ENCODE peak calls at places on chromosomes 12 and 14, in nine cellular contexts. S is BJ, U is right atrium auricular region, W is NB4, P is GM12864, G is kidney, O is cardiac muscle cell, B is cardiac fibroblast, L is bronchial epithelial cell. N is an unnamed sample.

GRCh38 chr12:116282371-116283286 is 5.1 kb upstream of the MED13L start:
- DNase-seq in S (no peak), U (no peak), W (peak; percentile 81), P (no peak), G (no peak), O (no peak), B (no peak), L (no peak), N (no peak)

GRCh38 chr14:75294649-75295033 is 16.0 kb downstream of the FOS start:
- DNase-seq in S (no peak), U (no peak), W (no peak), P (no peak), G (no peak), O (peak; percentile 25), B (peak; percentile 9), L (no peak), N (no peak)

GRCh38 chr14:86625637-86626036 is 1095.7 kb downstream of the FLRT2 start:
- DNase-seq in S (no peak), U (no peak), W (no peak), P (no peak), G (no peak), O (no peak), B (no peak), L (no peak), N (no peak)

GRCh38 chr14:94051115-94051514 is 25.0 kb downstream of the OTUB2 start:
- DNase-seq in S (no peak), U (peak; percentile 59), W (no peak), P (no peak), G (no peak), O (peak; percentile 65), B (peak; percentile 56), L (peak; percentile 31), N (no peak)

GRCh38 chr12:87509233-87509820 is 519.9 kb downstream of the C12orf50 start:
- DNase-seq in S (no peak), U (no peak), W (peak; percentile 56), P (no peak), G (no peak), O (no peak), B (peak; percentile 63), L (peak; percentile 87), N (no peak)

GRCh38 chr14:102262894-102263462 is 42.0 kb downstream of the MOK start:
- DNase-seq in S (no peak), U (no peak), W (peak; percentile 70), P (no peak), G (no peak), O (no peak), B (peak; percentile 53), L (peak; percentile 79), N (no peak)

GRCh38 chr12:115407723-115408122 is 723.7 kb upstream of the TBX3 start:
- DNase-seq in S (no peak), U (no peak), W (no peak), P (no peak), G (no peak), O (no peak), B (no peak), L (peak; percentile 69), N (no peak)

GRCh38 chr12:71648537-71648936 is 15.1 kb downstream of the ZFC3H1 start:
- DNase-seq in S (no peak), U (no peak), W (no peak), P (no peak), G (no peak), O (no peak), B (no peak), L (peak; percentile 54), N (no peak)

GRCh38 chr12:2183556-2184541 is 131.1 kb downstream of the CACNA1C start:
- DNase-seq in S (peak; percentile 58), U (no peak), W (peak; percentile 30), P (no peak), G (no peak), O (no peak), B (peak; percentile 62), L (no peak), N (peak; percentile 47)

GRCh38 chr12:124673881-124674617 is 106.6 kb upstream of the NCOR2 start:
- DNase-seq in S (no peak), U (no peak), W (no peak), P (no peak), G (peak; percentile 77), O (no peak), B (no peak), L (peak; percentile 51), N (no peak)

GRCh38 chr12:93913845-93914244 is 234.5 kb upstream of the PLXNC1 start:
- DNase-seq in S (peak; percentile 70), U (no peak), W (no peak), P (no peak), G (no peak), O (no peak), B (peak; percentile 81), L (peak; percentile 15), N (peak; percentile 61)

GRCh38 chr12:130805635-130806034 is 33.4 kb downstream of the STX2 start:
- DNase-seq in S (no peak), U (no peak), W (no peak), P (no peak), G (no peak), O (no peak), B (no peak), L (no peak), N (no peak)

GRCh38 chr12:69479675-69480074 is 9.5 kb downstream of the FRS2 start:
- DNase-seq in S (no peak), U (no peak), W (no peak), P (no peak), G (no peak), O (no peak), B (no peak), L (no peak), N (no peak)

GRCh38 chr14:60095781-60096450 is 4.2 kb downstream of the PCNX4 start:
- DNase-seq in S (no peak), U (no peak), W (no peak), P (no peak), G (no peak), O (no peak), B (peak; percentile 81), L (peak; percentile 78), N (no peak)

GRCh38 chr12:31230004-31230403 is 95.9 kb downstream of the SINHCAF start:
- DNase-seq in S (no peak), U (no peak), W (no peak), P (no peak), G (no peak), O (no peak), B (no peak), L (peak; percentile 93), N (no peak)

GRCh38 chr12:122062832-122063690 is 15.5 kb upstream of the MLXIP start:
- DNase-seq in S (no peak), U (no peak), W (peak; percentile 83), P (no peak), G (peak; percentile 90), O (no peak), B (peak; percentile 85), L (peak; percentile 91), N (peak; percentile 61)

GRCh38 chr12:122064780-122065588 is 13.6 kb upstream of the MLXIP start:
- DNase-seq in S (no peak), U (no peak), W (peak; percentile 95), P (no peak), G (peak; percentile 95), O (peak; percentile 74), B (peak; percentile 96), L (peak; percentile 65), N (no peak)

GRCh38 chr12:122061253-122061652 is 17.3 kb upstream of the MLXIP start:
- DNase-seq in S (no peak), U (no peak), W (no peak), P (no peak), G (no peak), O (no peak), B (no peak), L (no peak), N (no peak)

GRCh38 chr12:122063691-122064033 is 14.9 kb upstream of the MLXIP start:
- DNase-seq in S (no peak), U (no peak), W (no peak), P (no peak), G (no peak), O (no peak), B (peak; percentile 31), L (no peak), N (no peak)

DNA sequence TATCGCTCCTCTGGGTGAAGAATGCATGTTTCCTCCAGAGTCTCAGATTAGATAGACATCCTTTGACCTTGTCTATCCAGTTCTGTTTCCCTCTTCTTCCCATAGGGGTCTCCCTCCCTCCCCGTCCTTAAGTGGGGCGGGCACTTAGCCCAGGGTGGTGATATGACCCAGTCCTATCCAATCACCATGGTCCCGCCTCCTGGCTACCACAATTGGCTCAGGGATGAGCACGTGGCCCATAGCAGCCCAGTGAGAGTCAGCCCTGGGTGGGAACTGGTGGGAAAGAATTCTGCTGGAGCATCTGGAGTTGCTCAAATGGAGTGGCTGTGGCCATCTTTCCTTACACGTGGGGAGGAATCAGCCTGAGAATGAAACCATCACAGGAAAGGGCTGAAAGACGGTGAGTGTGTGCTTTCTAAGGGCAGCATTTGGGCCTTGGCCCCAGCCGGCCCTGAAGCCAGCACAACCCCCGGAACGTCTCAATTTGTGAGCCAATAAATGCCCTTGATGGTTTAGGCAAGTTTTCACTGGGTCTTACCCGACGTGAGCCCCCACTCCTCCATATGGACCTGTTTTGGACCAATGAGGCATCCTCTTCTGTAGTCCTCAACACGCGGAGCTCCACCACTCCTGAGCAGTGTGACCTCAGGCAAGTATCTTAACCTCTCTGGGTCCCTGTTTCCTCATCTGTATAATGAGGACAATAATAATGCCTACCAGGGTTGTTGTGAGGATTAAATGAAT is 14.3 kb upstream of the MLXIP start:
- DNase-seq in S (peak; percentile 73), U (peak; percentile 95), W (peak; percentile 99), P (no peak), G (peak; percentile 95), O (peak; percentile 96), B (peak; percentile 99), L (peak; percentile 76), N (peak; percentile 81)
- TF ChIP-seq CTCF in S (peak; percentile 61), U (no peak), W (peak; percentile 75), P (peak; percentile 50), G (no peak), O (peak; percentile 71), B (peak; percentile 69), L (peak; percentile 25), N (peak; percentile 52)

DNA sequence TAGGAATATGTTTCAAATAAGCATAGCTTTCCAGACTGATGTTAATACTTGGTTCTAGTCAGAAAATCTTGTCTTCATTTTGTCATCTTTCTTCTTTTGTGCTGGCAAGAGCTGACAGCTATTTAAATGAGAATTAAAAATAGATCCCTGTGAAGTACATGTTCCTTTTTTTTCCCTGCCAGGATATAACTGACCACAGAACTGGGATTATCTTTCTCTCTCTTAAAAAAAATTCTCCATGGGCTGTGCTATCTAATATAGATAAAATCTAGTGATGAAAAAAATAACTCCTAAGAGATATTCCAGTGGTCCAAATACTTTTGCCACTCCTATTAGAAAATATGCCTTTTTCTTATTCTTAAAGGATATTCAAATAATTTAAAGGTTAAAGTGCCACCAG is 163.4 kb downstream of the AKAP6 start:
- DNase-seq in S (no peak), U (no peak), W (no peak), P (no peak), G (no peak), O (no peak), B (no peak), L (no peak), N (no peak)
- H3K4me3 ChIP-seq in S (no peak overlapping the region), U (no peak overlapping the region), W (no peak overlapping the region), P (no peak overlapping the region), G (no peak overlapping the region), O (no peak overlapping the region), B (no peak overlapping the region), L (no peak overlapping the region), N (no peak overlapping the region)

GRCh38 chr12:50641566-50641965 is 122.3 kb upstream of the ATF1 start:
- DNase-seq in S (no peak), U (no peak), W (peak; percentile 20), P (no peak), G (no peak), O (no peak), B (no peak), L (peak; percentile 76), N (no peak)
- TF ChIP-seq CTCF in S (no peak), U (no peak), W (no peak), P (no peak), G (no peak), O (no peak), B (no peak), L (peak; percentile 60), N (no peak)

GRCh38 chr12:59040651-59041050 is 120.3 kb upstream of the LRIG3 start:
- DNase-seq in S (peak; percentile 70), U (no peak), W (no peak), P (no peak), G (no peak), O (no peak), B (peak; percentile 86), L (peak; percentile 81), N (peak; percentile 73)
- H3K4me3 ChIP-seq in S (no peak overlapping the region), U (no peak overlapping the region), W (no peak overlapping the region), P (no peak overlapping the region), G (no peak overlapping the region), O (no peak overlapping the region), B (no peak overlapping the region), L (no peak overlapping the region), N (no peak overlapping the region)

N was measured in AG04449.